ENCODE peak calls at places on chromosomes 13 and 19, in six cellular contexts. B is AG08395, A is AG04450, O is AG09319, I is SHP77, L is nucleus accumbens. M is an unnamed sample.

GRCh38 chr19:38664503-38665211 is 17.2 kb downstream of the ACTN4 start:
- DNase-seq in A (no peak), I (no peak), O (no peak), L (no peak), B (no peak), M (no peak)

GRCh38 chr19:9586764-9587163 is 2.5 kb upstream of the ZNF121 start:
- DNase-seq in A (peak; percentile 23), L (peak; percentile 5), O (peak; percentile 19), B (peak; percentile 35), I (peak; percentile 42), M (peak; percentile 71)

GRCh38 chr13:103948477-103948876 is 882.3 kb upstream of the SLC10A2 start:
- DNase-seq in O (no peak), B (no peak), A (no peak), L (no peak), I (no peak), M (no peak)

GRCh38 chr19:45729774-45730388 is 815 bp downstream of the FBXO46 start:
- DNase-seq in L (no peak), B (no peak), I (no peak), A (no peak), O (no peak), M (no peak)

GRCh38 chr19:4589579-4590410 is 30.3 kb upstream of the SEMA6B start:
- DNase-seq in L (no peak), I (peak; percentile 61), B (no peak), O (no peak), A (no peak), M (no peak)

GRCh38 chr19:4007021-4007835 is at the start of gene PIAS4:
- DNase-seq in B (peak; percentile 100), L (peak; percentile 91), I (peak; percentile 95), A (peak; percentile 69), O (peak; percentile 82), M (peak; percentile 96)

GRCh38 chr19:4051175-4052101 is 15.3 kb downstream of the ZBTB7A start:
- DNase-seq in A (no peak), L (no peak), B (peak; percentile 79), O (no peak), I (no peak), M (no peak)

GRCh38 chr13:52809310-52809769 is 39.1 kb downstream of the PCDH8 start:
- DNase-seq in O (no peak), B (peak; percentile 41), L (peak; percentile 15), A (no peak), I (peak; percentile 72), M (peak; percentile 84)

GRCh38 chr19:10368101-10368803 is 12.1 kb downstream of the TYK2 start:
- DNase-seq in A (no peak), L (no peak), B (no peak), O (no peak), I (no peak), M (no peak)

GRCh38 chr13:37708101-37708500 is 109.5 kb upstream of the POSTN start:
- DNase-seq in O (no peak), L (no peak), I (no peak), A (no peak), B (no peak), M (no peak)

GRCh38 chr13:31814523-31814922 is 75.2 kb downstream of the RXFP2 start:
- DNase-seq in L (no peak), O (no peak), B (no peak), A (no peak), I (no peak), M (no peak)

GRCh38 chr13:51318015-51318414 is 21.5 kb upstream of the SERPINE3 start:
- DNase-seq in L (no peak), B (no peak), I (no peak), O (no peak), A (no peak), M (no peak)

GRCh38 chr19:46718157-46718933 is 1.4 kb upstream of the PRKD2 start:
- DNase-seq in I (no peak), L (no peak), B (no peak), A (no peak), O (no peak), M (peak; percentile 40)

GRCh38 chr13:31056650-31057275 is 104.9 kb downstream of the HSPH1 start:
- DNase-seq in B (peak; percentile 41), L (no peak), O (no peak), A (no peak), I (no peak), M (no peak)

GRCh38 chr13:37956536-37956935 is 87.0 kb upstream of the TRPC4 start:
- DNase-seq in I (no peak), L (no peak), A (no peak), B (no peak), O (no peak), M (peak; percentile 5)

GRCh38 chr19:858284-858683 is 1.2 kb upstream of the CFD start:
- DNase-seq in B (no peak), I (no peak), O (no peak), L (no peak), A (no peak), M (no peak)

GRCh38 chr13:50437252-50437651 is 406.2 kb downstream of the DLEU7 start:
- DNase-seq in L (no peak), B (no peak), I (no peak), O (no peak), A (peak; percentile 45), M (no peak)

GRCh38 chr13:37495046-37495445 is 103.5 kb downstream of the POSTN start:
- DNase-seq in L (no peak), I (no peak), O (no peak), B (peak; percentile 62), A (no peak), M (no peak)

M was measured in LoVo.